ENCODE peak calls at places on chromosomes 5 and 9, in six cellular contexts. One of them, this sample, is unnamed. For H3K36me3, the result is how much of the 10 kb centered on the place peaks cover.

GRCh38 chr5:7667216-7667767 is 183.6 kb downstream of the CFAP90 start:
- DNase-seq in psoas muscle: no peak
- DNase-seq in lower lobe of right lung: no peak
- DNase-seq in NT2/D1: no peak
- DNase-seq in left lung: no peak
- DNase-seq in transverse colon: no peak
- DNase-seq in this sample: no peak

GRCh38 chr9:95091574-95091970 is 225.9 kb downstream of the FANCC start:
- DNase-seq in psoas muscle: no peak
- DNase-seq in left lung: no peak
- DNase-seq in lower lobe of right lung: no peak
- DNase-seq in transverse colon: no peak
- DNase-seq in NT2/D1: no peak
- DNase-seq in this sample: no peak

GRCh38 chr9:88037285-88037845 is 63.0 kb upstream of the CDK20 start:
- DNase-seq in transverse colon: no peak
- DNase-seq in left lung: no peak
- DNase-seq in psoas muscle: no peak
- DNase-seq in lower lobe of right lung: no peak
- DNase-seq in NT2/D1: no peak
- DNase-seq in this sample: no peak

GRCh38 chr9:131693163-131693562 is 46.7 kb downstream of the RAPGEF1 start:
- DNase-seq in left lung: no peak
- DNase-seq in lower lobe of right lung: no peak
- DNase-seq in psoas muscle: no peak
- DNase-seq in transverse colon: no peak
- DNase-seq in NT2/D1: no peak
- DNase-seq in this sample: no peak

GRCh38 chr5:33877483-33877882 is 14.3 kb downstream of the ADAMTS12 start:
- DNase-seq in left lung: no peak
- DNase-seq in lower lobe of right lung: no peak
- DNase-seq in psoas muscle: no peak
- DNase-seq in NT2/D1: no peak
- DNase-seq in transverse colon: no peak
- DNase-seq in this sample: no peak

GRCh38 chr5:143316844-143317631 is 86.4 kb downstream of the NR3C1 start:
- DNase-seq in transverse colon: no peak
- DNase-seq in lower lobe of right lung: no peak
- DNase-seq in psoas muscle: no peak
- DNase-seq in left lung: no peak
- DNase-seq in NT2/D1: no peak
- DNase-seq in this sample: no peak

GRCh38 chr5:42321800-42322199 is 101.4 kb upstream of the GHR start:
- DNase-seq in lower lobe of right lung: no peak
- DNase-seq in NT2/D1: peak
- DNase-seq in transverse colon: no peak
- DNase-seq in left lung: no peak
- DNase-seq in psoas muscle: no peak
- DNase-seq in this sample: no peak

GRCh38 chr5:81420039-81420667 is 26.2 kb upstream of the ACOT12 start:
- DNase-seq in psoas muscle: no peak
- DNase-seq in lower lobe of right lung: no peak
- DNase-seq in transverse colon: no peak
- DNase-seq in NT2/D1: no peak
- DNase-seq in left lung: no peak
- DNase-seq in this sample: no peak

GRCh38 chr5:98933446-98934072 is 4.8 kb upstream of the CHD1 start:
- DNase-seq in NT2/D1: no peak
- DNase-seq in transverse colon: no peak
- DNase-seq in psoas muscle: no peak
- DNase-seq in left lung: no peak
- DNase-seq in lower lobe of right lung: no peak
- DNase-seq in this sample: peak

GRCh38 chr5:176776916-176777315 is 33.4 kb upstream of the UNC5A start:
- DNase-seq in NT2/D1: no peak
- DNase-seq in transverse colon: no peak
- DNase-seq in left lung: no peak
- DNase-seq in lower lobe of right lung: no peak
- DNase-seq in psoas muscle: no peak
- DNase-seq in this sample: no peak

GRCh38 chr5:163104496-163104895 is 332.9 kb upstream of the CCNG1 start:
- DNase-seq in NT2/D1: no peak
- DNase-seq in lower lobe of right lung: no peak
- DNase-seq in psoas muscle: no peak
- DNase-seq in transverse colon: no peak
- DNase-seq in left lung: no peak
- DNase-seq in this sample: no peak

GRCh38 chr5:122180863-122181519 is 51.6 kb downstream of the ZNF474 start:
- DNase-seq in psoas muscle: no peak
- DNase-seq in transverse colon: no peak
- DNase-seq in NT2/D1: no peak
- DNase-seq in left lung: no peak
- DNase-seq in lower lobe of right lung: no peak
- DNase-seq in this sample: no peak

GRCh38 chr9:120265791-120266190 is 314.2 kb downstream of the CDK5RAP2 start:
- DNase-seq in NT2/D1: no peak
- DNase-seq in transverse colon: no peak
- DNase-seq in left lung: no peak
- DNase-seq in psoas muscle: peak
- DNase-seq in lower lobe of right lung: no peak
- DNase-seq in this sample: no peak

GRCh38 chr5:141490771-141491170 is 1.9 kb downstream of the PCDHGC5 start:
- DNase-seq in transverse colon: no peak
- DNase-seq in NT2/D1: no peak
- DNase-seq in left lung: no peak
- DNase-seq in lower lobe of right lung: no peak
- DNase-seq in psoas muscle: no peak
- DNase-seq in this sample: no peak

GRCh38 chr5:71738962-71739361 is 19.9 kb downstream of the CARTPT start:
- DNase-seq in NT2/D1: no peak
- DNase-seq in lower lobe of right lung: no peak
- DNase-seq in left lung: no peak
- DNase-seq in psoas muscle: no peak
- DNase-seq in transverse colon: no peak
- DNase-seq in this sample: peak

GRCh38 chr5:17039170-17039569 is 103.1 kb upstream of the MYO10 start:
- DNase-seq in NT2/D1: no peak
- DNase-seq in left lung: no peak
- DNase-seq in psoas muscle: no peak
- DNase-seq in transverse colon: no peak
- DNase-seq in lower lobe of right lung: no peak
- DNase-seq in this sample: no peak

GRCh38 chr5:17037751-17038150 is 101.7 kb upstream of the MYO10 start:
- DNase-seq in left lung: no peak
- DNase-seq in NT2/D1: no peak
- DNase-seq in lower lobe of right lung: no peak
- DNase-seq in psoas muscle: no peak
- DNase-seq in transverse colon: no peak
- DNase-seq in this sample: no peak

GRCh38 chr5:17046320-17046719 is 110.2 kb upstream of the MYO10 start:
- DNase-seq in left lung: no peak
- DNase-seq in transverse colon: no peak
- DNase-seq in lower lobe of right lung: no peak
- DNase-seq in psoas muscle: no peak
- DNase-seq in NT2/D1: no peak
- DNase-seq in this sample: no peak

DNA sequence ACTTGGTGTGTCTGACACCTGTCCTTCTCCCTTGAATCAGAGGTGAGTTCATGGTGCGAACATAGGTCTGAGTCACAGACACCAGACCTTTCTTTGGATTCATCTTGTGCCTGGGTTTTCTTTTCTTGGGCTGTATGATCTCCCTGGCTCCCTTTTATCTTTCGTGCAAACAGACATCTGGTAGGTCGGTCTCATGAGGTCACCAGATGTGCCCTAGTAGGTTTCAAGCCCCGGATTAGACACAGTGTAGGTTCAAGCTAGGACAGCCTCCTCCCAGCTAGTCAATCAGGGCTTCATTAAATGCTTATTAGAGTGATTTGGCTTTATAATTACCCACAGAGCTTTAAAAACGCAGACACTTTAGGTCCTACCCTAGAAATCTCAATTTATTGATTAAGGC is 106.0 kb upstream of the MYO10 start:
- DNase-seq in NT2/D1: no peak
- DNase-seq in transverse colon: no peak
- DNase-seq in left lung: no peak
- DNase-seq in psoas muscle: no peak
- DNase-seq in lower lobe of right lung: no peak
- DNase-seq in this sample: no peak
- H3K36me3 ChIP-seq in NT2/D1: under half
- H3K36me3 ChIP-seq in transverse colon: under half
- H3K36me3 ChIP-seq in left lung: under half
- H3K36me3 ChIP-seq in psoas muscle: under half
- H3K36me3 ChIP-seq in lower lobe of right lung: under half
- H3K36me3 ChIP-seq in this sample: under half

GRCh38 chr5:88660326-88660946 is 222.5 kb downstream of the MEF2C start:
- DNase-seq in NT2/D1: no peak
- DNase-seq in left lung: peak
- DNase-seq in transverse colon: no peak
- DNase-seq in lower lobe of right lung: no peak
- DNase-seq in psoas muscle: no peak
- DNase-seq in this sample: no peak
- H3K4me3 ChIP-seq in NT2/D1: peak
- H3K4me3 ChIP-seq in left lung: no peak
- H3K4me3 ChIP-seq in transverse colon: peak
- H3K4me3 ChIP-seq in lower lobe of right lung: peak
- H3K4me3 ChIP-seq in psoas muscle: peak
- H3K4me3 ChIP-seq in this sample: peak

GRCh38 chr9:133783331-133783731 is 45.2 kb upstream of the SARDH start:
- DNase-seq in left lung: peak
- DNase-seq in NT2/D1: no peak
- DNase-seq in transverse colon: no peak
- DNase-seq in psoas muscle: peak
- DNase-seq in lower lobe of right lung: no peak
- DNase-seq in this sample: no peak

GRCh38 chr9:133780962-133781827 is 43.0 kb upstream of the SARDH start:
- DNase-seq in lower lobe of right lung: no peak
- DNase-seq in transverse colon: no peak
- DNase-seq in left lung: peak
- DNase-seq in psoas muscle: peak
- DNase-seq in NT2/D1: no peak
- DNase-seq in this sample: no peak

GRCh38 chr9:133781828-133782135 is 43.6 kb upstream of the SARDH start:
- DNase-seq in transverse colon: no peak
- DNase-seq in lower lobe of right lung: no peak
- DNase-seq in psoas muscle: peak
- DNase-seq in left lung: peak
- DNase-seq in NT2/D1: no peak
- DNase-seq in this sample: no peak

GRCh38 chr9:133780404-133780945 is 42.3 kb upstream of the SARDH start:
- DNase-seq in psoas muscle: peak
- DNase-seq in transverse colon: no peak
- DNase-seq in NT2/D1: no peak
- DNase-seq in left lung: peak
- DNase-seq in lower lobe of right lung: no peak
- DNase-seq in this sample: no peak

GRCh38 chr9:133782157-133783130 is 44.3 kb upstream of the SARDH start:
- DNase-seq in left lung: peak
- DNase-seq in lower lobe of right lung: peak
- DNase-seq in transverse colon: peak
- DNase-seq in NT2/D1: peak
- DNase-seq in psoas muscle: peak
- DNase-seq in this sample: no peak
- H3K36me3 ChIP-seq in left lung: under half
- H3K36me3 ChIP-seq in lower lobe of right lung: under half
- H3K36me3 ChIP-seq in transverse colon: under half
- H3K36me3 ChIP-seq in NT2/D1: half or more
- H3K36me3 ChIP-seq in psoas muscle: under half
- H3K36me3 ChIP-seq in this sample: half or more

DNA sequence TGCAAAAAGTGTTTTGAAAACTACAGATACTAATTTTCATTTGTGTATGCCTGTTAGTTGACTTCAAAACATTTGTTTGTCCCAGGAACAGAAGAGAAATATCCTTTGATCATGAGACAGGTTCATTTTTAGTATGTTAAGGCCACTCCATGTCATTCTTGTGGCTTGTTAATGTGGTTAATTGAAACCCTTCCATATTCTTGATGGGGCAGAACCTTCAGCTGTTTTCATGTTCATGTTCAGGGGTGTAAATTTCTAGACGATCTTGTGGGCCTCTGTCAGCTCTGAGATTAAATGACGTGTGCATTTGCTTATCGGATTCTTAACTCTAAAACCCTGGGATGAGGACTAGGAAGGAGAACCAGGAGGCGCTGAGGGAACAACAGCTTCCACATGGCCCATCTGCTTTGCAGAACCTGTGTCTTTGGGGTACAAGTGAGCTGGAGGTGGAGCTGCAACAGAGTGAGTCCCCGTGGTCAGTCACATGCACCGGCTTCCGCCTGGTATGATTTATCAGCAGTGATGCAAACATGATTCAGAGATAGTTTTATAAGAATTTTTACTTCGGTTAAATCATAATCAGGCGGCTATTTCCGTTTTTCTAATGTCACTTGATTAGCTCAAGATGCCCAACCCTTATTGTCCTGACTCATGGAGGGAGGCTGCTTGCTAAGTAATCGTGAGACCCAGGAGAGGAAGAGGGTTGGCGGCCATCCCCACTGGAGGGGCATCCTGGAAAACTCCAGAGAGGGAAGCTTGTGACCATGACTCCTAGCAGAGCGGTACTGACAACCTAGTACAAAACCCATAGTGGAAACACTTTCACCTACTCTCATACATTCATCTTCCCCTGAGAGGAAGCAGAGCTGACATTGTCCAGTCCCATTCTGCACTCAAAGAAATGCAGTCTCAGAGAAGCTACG is 138.4 kb downstream of the C9orf152 start:
- DNase-seq in NT2/D1: no peak
- DNase-seq in lower lobe of right lung: peak
- DNase-seq in transverse colon: no peak
- DNase-seq in left lung: no peak
- DNase-seq in psoas muscle: no peak
- DNase-seq in this sample: no peak
- H3K4me3 ChIP-seq in NT2/D1: no peak
- H3K4me3 ChIP-seq in lower lobe of right lung: no peak
- H3K4me3 ChIP-seq in transverse colon: no peak
- H3K4me3 ChIP-seq in left lung: no peak
- H3K4me3 ChIP-seq in psoas muscle: no peak
- H3K4me3 ChIP-seq in this sample: no peak